ENCODE peak calls at places on chromosome 21, in four cellular contexts. M is HFF-Myc, Q is A549, K is Caki2. D is an unnamed sample.

GRCh38 chr21:26135520-26135919 is 35.0 kb downstream of the APP start:
- DNase-seq in Q (no peak), K (no peak), M (no peak), D (no peak)

GRCh38 chr21:45638707-45639106 is 4.8 kb upstream of the PCBP3 start:
- DNase-seq in K (no peak), Q (no peak), M (no peak), D (no peak)

GRCh38 chr21:39367783-39368182 is 18.9 kb upstream of the HMGN1 start:
- DNase-seq in Q (no peak), M (no peak), K (no peak), D (no peak)

GRCh38 chr21:36549470-36549869 is 69.5 kb upstream of the CLDN14 start:
- DNase-seq in K (no peak), M (no peak), Q (no peak), D (no peak)

GRCh38 chr21:31548688-31549087 is 110.8 kb upstream of the SOD1 start:
- DNase-seq in Q (no peak), M (no peak), K (no peak), D (no peak)

GRCh38 chr21:43733529-43734071 is 14.7 kb downstream of the PDXK start:
- DNase-seq in K (no peak), Q (no peak), M (no peak), D (no peak)

GRCh38 chr21:9839011-9839661 is 682.2 kb upstream of the TPTE start:
- DNase-seq in Q (no peak), K (no peak), M (no peak), D (no peak)

GRCh38 chr21:39079617-39080016 is 103.6 kb downstream of the PSMG1 start:
- DNase-seq in M (no peak), K (no peak), Q (no peak), D (no peak)

GRCh38 chr21:34933609-34934345 is 115.3 kb downstream of the RUNX1 start:
- DNase-seq in Q (no peak), K (no peak), M (no peak), D (no peak)

GRCh38 chr21:43805275-43805800 is 16.0 kb downstream of the RRP1 start:
- DNase-seq in M (no peak), Q (no peak), K (no peak), D (no peak)

GRCh38 chr21:16775056-16775455 is 737.8 kb upstream of the CXADR start:
- DNase-seq in Q (no peak), M (no peak), K (no peak), D (no peak)